ENCODE peak calls at places on chromosomes 13 and 19, in ten cellular contexts. One of them, this sample, is unnamed. For H3K9me3, the result is how much of the 10 kb centered on the place peaks cover.

GRCh38 chr13:30276178-30276577 is 31.2 kb downstream of the KATNAL1 start:
- DNase-seq in transverse colon: no peak
- DNase-seq in left lung: no peak
- DNase-seq in effector memory CD4-positive, alpha-beta T cell: no peak
- DNase-seq in heart left ventricle: no peak
- DNase-seq in HAP-1: no peak
- DNase-seq in keratinocyte: no peak
- DNase-seq in uterus: no peak
- DNase-seq in endodermal cell: no peak
- DNase-seq in A549: no peak
- DNase-seq in this sample: no peak

GRCh38 chr19:28508666-28509065 is 704.3 kb downstream of the UQCRFS1 start:
- DNase-seq in transverse colon: no peak
- DNase-seq in left lung: no peak
- DNase-seq in effector memory CD4-positive, alpha-beta T cell: no peak
- DNase-seq in heart left ventricle: no peak
- DNase-seq in HAP-1: no peak
- DNase-seq in keratinocyte: no peak
- DNase-seq in uterus: no peak
- DNase-seq in endodermal cell: no peak
- DNase-seq in A549: no peak
- DNase-seq in this sample: no peak

GRCh38 chr13:96052655-96053002 is 572 bp downstream of the UGGT2 start:
- DNase-seq in transverse colon: no peak
- DNase-seq in left lung: no peak
- DNase-seq in effector memory CD4-positive, alpha-beta T cell: no peak
- DNase-seq in heart left ventricle: no peak
- DNase-seq in HAP-1: no peak
- DNase-seq in keratinocyte: peak
- DNase-seq in uterus: no peak
- DNase-seq in endodermal cell: no peak
- DNase-seq in A549: peak
- DNase-seq in this sample: no peak

GRCh38 chr13:98307744-98308524 is 130.9 kb upstream of the RNF113B start:
- DNase-seq in transverse colon: no peak
- DNase-seq in left lung: no peak
- DNase-seq in effector memory CD4-positive, alpha-beta T cell: no peak
- DNase-seq in heart left ventricle: no peak
- DNase-seq in HAP-1: no peak
- DNase-seq in keratinocyte: no peak
- DNase-seq in uterus: no peak
- DNase-seq in endodermal cell: no peak
- DNase-seq in A549: no peak
- DNase-seq in this sample: no peak

GRCh38 chr19:15456441-15456840 is 6.7 kb upstream of the WIZ start:
- DNase-seq in transverse colon: no peak
- DNase-seq in left lung: peak
- DNase-seq in effector memory CD4-positive, alpha-beta T cell: no peak
- DNase-seq in heart left ventricle: no peak
- DNase-seq in HAP-1: no peak
- DNase-seq in keratinocyte: no peak
- DNase-seq in uterus: no peak
- DNase-seq in endodermal cell: no peak
- DNase-seq in A549: no peak
- DNase-seq in this sample: no peak

GRCh38 chr13:40480012-40480914 is 186.2 kb downstream of the FOXO1 start:
- DNase-seq in transverse colon: no peak
- DNase-seq in left lung: no peak
- DNase-seq in effector memory CD4-positive, alpha-beta T cell: no peak
- DNase-seq in heart left ventricle: no peak
- DNase-seq in HAP-1: no peak
- DNase-seq in keratinocyte: no peak
- DNase-seq in uterus: no peak
- DNase-seq in endodermal cell: no peak
- DNase-seq in A549: no peak
- DNase-seq in this sample: no peak

GRCh38 chr13:27319404-27319803 is 48.8 kb downstream of the RASL11A start:
- DNase-seq in transverse colon: no peak
- DNase-seq in left lung: no peak
- DNase-seq in effector memory CD4-positive, alpha-beta T cell: no peak
- DNase-seq in heart left ventricle: no peak
- DNase-seq in HAP-1: no peak
- DNase-seq in keratinocyte: no peak
- DNase-seq in uterus: no peak
- DNase-seq in endodermal cell: no peak
- DNase-seq in A549: no peak
- DNase-seq in this sample: no peak

GRCh38 chr13:31846984-31847752 is 107.8 kb downstream of the RXFP2 start:
- DNase-seq in transverse colon: no peak
- DNase-seq in left lung: no peak
- DNase-seq in effector memory CD4-positive, alpha-beta T cell: no peak
- DNase-seq in heart left ventricle: no peak
- DNase-seq in HAP-1: no peak
- DNase-seq in keratinocyte: no peak
- DNase-seq in uterus: no peak
- DNase-seq in endodermal cell: no peak
- DNase-seq in A549: no peak
- DNase-seq in this sample: no peak

DNA sequence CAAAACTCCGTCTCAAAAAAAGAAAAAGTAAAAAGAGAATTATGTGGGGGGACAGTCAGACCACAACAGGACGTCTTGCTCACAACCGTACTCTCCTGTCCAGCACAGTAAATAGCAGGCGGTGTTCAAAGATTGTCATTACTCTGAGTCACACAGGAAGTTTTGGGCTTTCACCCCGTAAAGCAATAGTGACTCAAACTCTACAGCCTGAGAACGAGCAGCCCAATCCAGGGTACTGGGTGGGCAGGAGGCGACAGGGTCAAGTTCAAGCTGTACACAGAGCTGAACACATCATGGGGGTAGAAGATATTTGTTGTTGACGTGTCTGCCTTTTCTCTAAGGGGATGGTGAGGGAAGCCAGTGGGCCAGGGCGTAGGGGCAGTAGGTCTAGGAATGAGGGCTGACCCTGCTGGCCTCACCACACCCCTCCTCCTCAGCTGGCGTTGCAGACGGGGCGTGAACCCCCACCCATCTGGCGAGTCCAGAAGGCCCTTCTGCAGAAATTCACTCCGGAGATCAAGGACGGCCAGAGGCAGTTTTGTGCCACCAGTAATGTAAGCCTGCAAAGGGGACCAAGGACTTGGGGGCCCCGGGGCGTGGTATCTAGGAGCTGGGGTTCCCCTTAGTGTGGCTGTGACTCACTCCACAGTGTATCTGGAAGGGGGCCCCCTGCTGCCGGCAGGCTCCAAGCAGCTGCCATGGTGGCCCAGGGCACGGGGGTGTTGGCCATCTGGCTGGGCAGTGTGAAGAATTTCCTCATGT is 23.3 kb downstream of the PRR12 start:
- DNase-seq in transverse colon: no peak
- DNase-seq in left lung: peak
- DNase-seq in effector memory CD4-positive, alpha-beta T cell: no peak
- DNase-seq in heart left ventricle: no peak
- DNase-seq in HAP-1: no peak
- DNase-seq in keratinocyte: no peak
- DNase-seq in uterus: no peak
- DNase-seq in endodermal cell: no peak
- DNase-seq in A549: peak
- DNase-seq in this sample: no peak
- H3K9me3 ChIP-seq in transverse colon: under half
- H3K9me3 ChIP-seq in left lung: under half
- H3K9me3 ChIP-seq in effector memory CD4-positive, alpha-beta T cell: under half
- H3K9me3 ChIP-seq in heart left ventricle: under half
- H3K9me3 ChIP-seq in HAP-1: under half
- H3K9me3 ChIP-seq in keratinocyte: under half
- H3K9me3 ChIP-seq in uterus: under half
- H3K9me3 ChIP-seq in endodermal cell: under half
- H3K9me3 ChIP-seq in A549: under half
- H3K9me3 ChIP-seq in this sample: under half

DNA sequence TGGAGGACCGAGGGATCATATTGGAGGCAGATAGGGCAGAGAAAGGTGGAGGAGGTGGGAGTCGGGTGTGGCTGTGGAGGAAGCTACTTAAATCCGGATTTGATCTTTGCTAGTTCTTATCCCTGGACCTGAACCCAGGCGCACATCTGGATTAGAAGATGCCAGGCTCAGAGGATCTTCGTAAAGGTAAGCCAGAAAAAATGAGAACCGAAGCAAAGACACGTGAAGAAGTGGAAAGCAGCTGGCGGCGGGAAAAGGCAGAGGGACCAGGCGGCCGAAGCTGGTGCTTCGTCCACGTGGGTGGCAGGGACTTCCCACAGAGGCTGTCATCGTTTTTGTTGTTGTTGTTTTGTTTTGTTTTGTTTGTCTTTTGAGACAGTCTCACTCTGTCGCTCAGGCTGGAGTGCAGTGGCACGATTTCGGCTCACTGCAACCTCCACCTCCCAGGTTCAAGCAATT is at the start of gene DPRX:
- DNase-seq in transverse colon: no peak
- DNase-seq in left lung: no peak
- DNase-seq in effector memory CD4-positive, alpha-beta T cell: no peak
- DNase-seq in heart left ventricle: peak
- DNase-seq in HAP-1: no peak
- DNase-seq in keratinocyte: no peak
- DNase-seq in uterus: no peak
- DNase-seq in endodermal cell: no peak
- DNase-seq in A549: no peak
- DNase-seq in this sample: no peak
- H3K9me3 ChIP-seq in transverse colon: under half
- H3K9me3 ChIP-seq in left lung: under half
- H3K9me3 ChIP-seq in effector memory CD4-positive, alpha-beta T cell: under half
- H3K9me3 ChIP-seq in heart left ventricle: under half
- H3K9me3 ChIP-seq in HAP-1: under half
- H3K9me3 ChIP-seq in keratinocyte: under half
- H3K9me3 ChIP-seq in uterus: under half
- H3K9me3 ChIP-seq in endodermal cell: under half
- H3K9me3 ChIP-seq in A549: half or more
- H3K9me3 ChIP-seq in this sample: under half

GRCh38 chr19:22604571-22605274 is 29.4 kb upstream of the ZNF492 start:
- DNase-seq in transverse colon: no peak
- DNase-seq in left lung: no peak
- DNase-seq in effector memory CD4-positive, alpha-beta T cell: no peak
- DNase-seq in heart left ventricle: peak
- DNase-seq in HAP-1: no peak
- DNase-seq in keratinocyte: no peak
- DNase-seq in uterus: no peak
- DNase-seq in endodermal cell: no peak
- DNase-seq in A549: no peak
- DNase-seq in this sample: no peak

GRCh38 chr19:22607653-22608430 is 26.3 kb upstream of the ZNF492 start:
- DNase-seq in transverse colon: no peak
- DNase-seq in left lung: no peak
- DNase-seq in effector memory CD4-positive, alpha-beta T cell: no peak
- DNase-seq in heart left ventricle: peak
- DNase-seq in HAP-1: no peak
- DNase-seq in keratinocyte: no peak
- DNase-seq in uterus: no peak
- DNase-seq in endodermal cell: no peak
- DNase-seq in A549: no peak
- DNase-seq in this sample: no peak

GRCh38 chr19:22606954-22607652 is 27.0 kb upstream of the ZNF492 start:
- DNase-seq in transverse colon: no peak
- DNase-seq in left lung: no peak
- DNase-seq in effector memory CD4-positive, alpha-beta T cell: no peak
- DNase-seq in heart left ventricle: peak
- DNase-seq in HAP-1: no peak
- DNase-seq in keratinocyte: no peak
- DNase-seq in uterus: no peak
- DNase-seq in endodermal cell: no peak
- DNase-seq in A549: no peak
- DNase-seq in this sample: no peak

GRCh38 chr19:22605275-22606211 is 28.6 kb upstream of the ZNF492 start:
- DNase-seq in transverse colon: no peak
- DNase-seq in left lung: no peak
- DNase-seq in effector memory CD4-positive, alpha-beta T cell: no peak
- DNase-seq in heart left ventricle: peak
- DNase-seq in HAP-1: no peak
- DNase-seq in keratinocyte: no peak
- DNase-seq in uterus: no peak
- DNase-seq in endodermal cell: no peak
- DNase-seq in A549: no peak
- DNase-seq in this sample: no peak

GRCh38 chr19:22606212-22606553 is 27.9 kb upstream of the ZNF492 start:
- DNase-seq in transverse colon: no peak
- DNase-seq in left lung: no peak
- DNase-seq in effector memory CD4-positive, alpha-beta T cell: no peak
- DNase-seq in heart left ventricle: peak
- DNase-seq in HAP-1: no peak
- DNase-seq in keratinocyte: no peak
- DNase-seq in uterus: no peak
- DNase-seq in endodermal cell: no peak
- DNase-seq in A549: no peak
- DNase-seq in this sample: no peak
- H3K9me3 ChIP-seq in transverse colon: under half
- H3K9me3 ChIP-seq in left lung: half or more
- H3K9me3 ChIP-seq in effector memory CD4-positive, alpha-beta T cell: under half
- H3K9me3 ChIP-seq in heart left ventricle: under half
- H3K9me3 ChIP-seq in HAP-1: under half
- H3K9me3 ChIP-seq in keratinocyte: under half
- H3K9me3 ChIP-seq in uterus: under half
- H3K9me3 ChIP-seq in endodermal cell: half or more
- H3K9me3 ChIP-seq in A549: under half
- H3K9me3 ChIP-seq in this sample: under half

GRCh38 chr19:57689750-57690149 is 8.0 kb downstream of the ZNF551 start:
- DNase-seq in transverse colon: no peak
- DNase-seq in left lung: no peak
- DNase-seq in effector memory CD4-positive, alpha-beta T cell: no peak
- DNase-seq in heart left ventricle: no peak
- DNase-seq in HAP-1: no peak
- DNase-seq in keratinocyte: peak
- DNase-seq in uterus: no peak
- DNase-seq in endodermal cell: no peak
- DNase-seq in A549: no peak
- DNase-seq in this sample: no peak

GRCh38 chr19:57682226-57682766 is 519 bp downstream of the ZNF551 start:
- DNase-seq in transverse colon: no peak
- DNase-seq in left lung: no peak
- DNase-seq in effector memory CD4-positive, alpha-beta T cell: no peak
- DNase-seq in heart left ventricle: no peak
- DNase-seq in HAP-1: no peak
- DNase-seq in keratinocyte: no peak
- DNase-seq in uterus: no peak
- DNase-seq in endodermal cell: no peak
- DNase-seq in A549: no peak
- DNase-seq in this sample: no peak

GRCh38 chr19:57687363-57688010 is 5.7 kb downstream of the ZNF551 start:
- DNase-seq in transverse colon: no peak
- DNase-seq in left lung: no peak
- DNase-seq in effector memory CD4-positive, alpha-beta T cell: no peak
- DNase-seq in heart left ventricle: no peak
- DNase-seq in HAP-1: no peak
- DNase-seq in keratinocyte: no peak
- DNase-seq in uterus: no peak
- DNase-seq in endodermal cell: no peak
- DNase-seq in A549: peak
- DNase-seq in this sample: no peak

GRCh38 chr19:57688011-57688763 is 6.4 kb downstream of the ZNF551 start:
- DNase-seq in transverse colon: no peak
- DNase-seq in left lung: no peak
- DNase-seq in effector memory CD4-positive, alpha-beta T cell: no peak
- DNase-seq in heart left ventricle: no peak
- DNase-seq in HAP-1: no peak
- DNase-seq in keratinocyte: no peak
- DNase-seq in uterus: no peak
- DNase-seq in endodermal cell: no peak
- DNase-seq in A549: no peak
- DNase-seq in this sample: no peak

DNA sequence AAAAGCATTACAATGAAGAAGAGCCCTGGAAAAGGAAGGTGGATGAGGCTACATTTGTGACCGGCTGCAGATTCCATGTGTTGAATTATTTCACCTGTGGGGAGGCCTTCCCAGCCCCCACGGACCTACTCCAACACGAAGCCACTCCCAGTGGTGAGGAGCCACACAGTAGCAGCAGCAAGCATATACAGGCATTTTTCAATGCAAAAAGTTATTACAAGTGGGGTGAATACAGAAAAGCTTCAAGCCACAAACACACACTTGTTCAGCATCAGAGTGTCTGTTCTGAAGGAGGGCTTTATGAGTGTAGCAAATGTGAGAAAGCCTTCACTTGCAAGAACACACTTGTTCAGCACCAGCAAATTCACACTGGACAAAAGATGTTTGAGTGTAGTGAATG is 5.0 kb downstream of the ZNF551 start:
- DNase-seq in transverse colon: no peak
- DNase-seq in left lung: no peak
- DNase-seq in effector memory CD4-positive, alpha-beta T cell: no peak
- DNase-seq in heart left ventricle: no peak
- DNase-seq in HAP-1: no peak
- DNase-seq in keratinocyte: no peak
- DNase-seq in uterus: no peak
- DNase-seq in endodermal cell: no peak
- DNase-seq in A549: no peak
- DNase-seq in this sample: no peak
- H3K9me3 ChIP-seq in transverse colon: half or more
- H3K9me3 ChIP-seq in left lung: half or more
- H3K9me3 ChIP-seq in effector memory CD4-positive, alpha-beta T cell: half or more
- H3K9me3 ChIP-seq in heart left ventricle: half or more
- H3K9me3 ChIP-seq in HAP-1: half or more
- H3K9me3 ChIP-seq in keratinocyte: under half
- H3K9me3 ChIP-seq in uterus: under half
- H3K9me3 ChIP-seq in endodermal cell: half or more
- H3K9me3 ChIP-seq in A549: half or more
- H3K9me3 ChIP-seq in this sample: half or more

This sample was measured in T-helper 17 cell.